ENCODE peak calls at places on chromosomes 7 and 10, in nine cellular contexts. S is DND-41; I is prostate gland; Z is mammary epithelial cell; L is A549; X is CD4-positive, CD25-positive, alpha-beta regulatory T cell; V is psoas muscle; Y is tibial artery; K is CD8-positive, alpha-beta memory T cell. J is an unnamed sample.

GRCh38 chr10:9302142-9302746 is 1247.8 kb downstream of the GATA3 start:
- DNase-seq in Y (no peak), L (peak; percentile 65), X (no peak), S (peak; percentile 21), I (peak; percentile 22), V (no peak), K (no peak), Z (peak; percentile 47), J (peak; percentile 38)

GRCh38 chr7:107948645-107949442 is 54.1 kb downstream of the LAMB1 start:
- DNase-seq in X (no peak), S (no peak), V (no peak), L (peak; percentile 76), Y (no peak), Z (peak; percentile 88), I (no peak), K (no peak), J (no peak)

GRCh38 chr10:63337455-63338251 is 128.1 kb downstream of the JMJD1C start:
- DNase-seq in Y (no peak), X (no peak), I (no peak), L (no peak), Z (no peak), V (no peak), K (no peak), S (no peak), J (no peak)

GRCh38 chr10:13788701-13789447 is 202.1 kb downstream of the PRPF18 start:
- DNase-seq in Z (no peak), V (peak; percentile 80), I (no peak), X (no peak), S (no peak), K (no peak), L (no peak), Y (peak; percentile 89), J (no peak)

GRCh38 chr7:151745090-151745638 is 131.8 kb downstream of the PRKAG2 start:
- DNase-seq in L (peak; percentile 92), K (no peak), I (no peak), S (no peak), Y (peak; percentile 96), Z (peak; percentile 61), V (peak; percentile 96), X (no peak), J (no peak)

GRCh38 chr7:42055171-42055570 is 181.8 kb downstream of the GLI3 start:
- DNase-seq in S (no peak), I (no peak), Y (no peak), K (no peak), Z (no peak), V (no peak), L (no peak), X (no peak), J (no peak)

GRCh38 chr7:16813232-16813616 is 8.4 kb upstream of the AGR2 start:
- DNase-seq in Y (no peak), V (no peak), L (peak; percentile 37), Z (no peak), K (no peak), I (peak; percentile 18), X (no peak), S (no peak), J (no peak)

GRCh38 chr7:17009007-17009719 is 127.4 kb upstream of the AGR3 start:
- DNase-seq in Z (no peak), V (no peak), X (no peak), L (peak; percentile 61), I (no peak), K (no peak), Y (no peak), S (no peak), J (peak; percentile 20)

GRCh38 chr7:5441840-5442513 is 18.3 kb upstream of the TNRC18 start:
- DNase-seq in X (no peak), I (no peak), V (no peak), Z (no peak), L (no peak), Y (no peak), K (no peak), S (no peak), J (no peak)

GRCh38 chr10:11165591-11166543 is 148.2 kb downstream of the CELF2 start:
- DNase-seq in X (peak; percentile 65), Y (peak; percentile 87), V (peak; percentile 79), K (peak; percentile 67), I (peak; percentile 28), S (peak; percentile 79), L (no peak), Z (no peak), J (peak; percentile 72)

GRCh38 chr7:1401011-1401410 is 58.3 kb downstream of the MICALL2 start:
- DNase-seq in X (no peak), S (no peak), V (no peak), L (peak; percentile 40), Z (peak; percentile 36), Y (no peak), K (no peak), I (no peak), J (no peak)

GRCh38 chr10:13402016-13402415 is 53.9 kb upstream of the SEPHS1 start:
- DNase-seq in K (no peak), Z (no peak), L (no peak), X (no peak), I (no peak), S (no peak), Y (no peak), V (no peak), J (no peak)

GRCh38 chr7:98372993-98373392 is 27.9 kb downstream of the BAIAP2L1 start:
- DNase-seq in X (no peak), Z (peak; percentile 91), S (no peak), L (no peak), Y (no peak), I (no peak), K (no peak), V (no peak), J (no peak)

GRCh38 chr7:78635394-78635793 is 818.1 kb downstream of the MAGI2 start:
- DNase-seq in Z (no peak), Y (no peak), I (no peak), K (no peak), S (no peak), X (no peak), L (no peak), V (no peak), J (no peak)

GRCh38 chr7:37357277-37357996 is 91.2 kb downstream of the ELMO1 start:
- DNase-seq in S (no peak), X (no peak), Y (no peak), V (no peak), Z (no peak), I (no peak), L (no peak), K (no peak), J (no peak)

GRCh38 chr7:595621-596010 is 76.0 kb upstream of the PDGFA start:
- DNase-seq in X (no peak), L (no peak), S (peak; percentile 66), K (no peak), I (no peak), Z (no peak), Y (no peak), V (no peak), J (no peak)

GRCh38 chr10:42980553-42981357 is 96.1 kb upstream of the RET start:
- DNase-seq in S (no peak), I (no peak), X (no peak), L (no peak), V (peak; percentile 39), Y (peak; percentile 62), K (no peak), Z (no peak), J (peak; percentile 3)

GRCh38 chr7:113891828-113892227 is 27.0 kb downstream of the PPP1R3A start:
- DNase-seq in Z (peak; percentile 41), K (no peak), S (no peak), L (no peak), Y (no peak), V (no peak), I (no peak), X (no peak), J (no peak)

GRCh38 chr7:7719235-7719634 is 828 bp upstream of the RPA3 start:
- DNase-seq in X (no peak), Z (peak; percentile 96), K (no peak), I (peak; percentile 44), Y (no peak), V (no peak), S (peak; percentile 81), L (peak; percentile 35), J (peak; percentile 9)

DNA sequence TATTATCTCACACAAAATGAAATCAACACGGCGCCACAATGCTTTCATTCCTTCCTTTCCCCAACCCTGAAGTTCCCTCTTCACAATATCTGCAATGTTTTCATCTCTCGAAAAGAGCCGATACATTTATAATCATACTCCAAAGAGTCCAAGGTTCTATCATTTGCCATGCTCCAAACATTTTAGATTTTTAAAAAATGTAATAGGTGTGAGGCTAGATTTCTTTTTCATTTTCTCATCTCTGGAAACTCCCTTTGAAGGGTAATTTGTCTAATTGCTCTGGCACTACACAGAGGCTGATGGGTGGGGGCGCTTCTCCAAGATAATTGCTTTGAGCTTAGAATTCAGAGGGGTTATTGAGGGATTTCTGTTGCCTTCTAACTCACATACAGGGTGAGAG is 4.9 kb downstream of the DLX5 start:
- DNase-seq in Z (no peak), X (no peak), S (no peak), Y (no peak), L (no peak), K (no peak), I (no peak), V (no peak), J (no peak)
- H3K9me3 ChIP-seq in Z (peaks cover 3% of the 10 kb centered on the region), X (peaks cover 4% of the 10 kb centered on the region), S (no peaks in the 10 kb centered on the region), Y (no peaks in the 10 kb centered on the region), L (no peaks in the 10 kb centered on the region), K (no peaks in the 10 kb centered on the region), I (no peaks in the 10 kb centered on the region), V (no peaks in the 10 kb centered on the region), J (no peaks in the 10 kb centered on the region)

GRCh38 chr10:1311707-1312106 is 255.5 kb downstream of the WDR37 start:
- DNase-seq in Z (no peak), L (no peak), Y (no peak), X (no peak), I (no peak), S (no peak), K (no peak), V (no peak), J (no peak)

GRCh38 chr10:1316806-1317131 is 260.6 kb downstream of the WDR37 start:
- DNase-seq in Z (no peak), V (no peak), X (no peak), K (no peak), L (no peak), S (no peak), Y (no peak), I (no peak), J (no peak)

GRCh38 chr10:1320739-1321331 is 264.6 kb downstream of the WDR37 start:
- DNase-seq in Z (no peak), K (no peak), V (no peak), X (no peak), Y (no peak), L (no peak), I (peak; percentile 33), S (no peak), J (no peak)

GRCh38 chr10:1316107-1316805 is 260.1 kb downstream of the WDR37 start:
- DNase-seq in Y (no peak), L (no peak), V (no peak), X (no peak), K (no peak), I (no peak), S (no peak), Z (no peak), J (no peak)
- H3K9me3 ChIP-seq in Y (no peaks in the 10 kb centered on the region), L (no peaks in the 10 kb centered on the region), V (no peaks in the 10 kb centered on the region), X (no peaks in the 10 kb centered on the region), K (no peaks in the 10 kb centered on the region), I (no peaks in the 10 kb centered on the region), S (no peaks in the 10 kb centered on the region), Z (peaks cover 30% of the 10 kb centered on the region), J (no peaks in the 10 kb centered on the region)

GRCh38 chr7:138563808-138564207 is 103.7 kb downstream of the TRIM24 start:
- DNase-seq in X (no peak), S (no peak), I (no peak), K (no peak), V (no peak), Y (no peak), Z (no peak), L (no peak), J (no peak)
- H3K9me3 ChIP-seq in X (peaks cover 60% of the 10 kb centered on the region), S (peaks cover 74% of the 10 kb centered on the region), I (no peaks in the 10 kb centered on the region), K (peaks cover 14% of the 10 kb centered on the region), V (peaks cover 10% of the 10 kb centered on the region), Y (peaks cover 24% of the 10 kb centered on the region), Z (peaks cover 14% of the 10 kb centered on the region), L (peaks cover 25% of the 10 kb centered on the region), J (peaks cover 18% of the 10 kb centered on the region)

GRCh38 chr7:63233881-63234280 is 764.8 kb upstream of the ZNF722 start:
- DNase-seq in V (no peak), L (no peak), S (no peak), Y (no peak), X (no peak), K (no peak), Z (no peak), I (no peak), J (no peak)
- H3K9me3 ChIP-seq in V (no peaks in the 10 kb centered on the region), L (peaks cover 4% of the 10 kb centered on the region), S (peaks cover 4% of the 10 kb centered on the region), Y (peaks cover 7% of the 10 kb centered on the region), X (no peaks in the 10 kb centered on the region), K (no peaks in the 10 kb centered on the region), Z (peaks cover 14% of the 10 kb centered on the region), I (no peaks in the 10 kb centered on the region), J (no peaks in the 10 kb centered on the region)